ENCODE peak calls at places on chromosomes 5 and 9, in four cellular contexts. O is IMR-90, P is HepG2, H is H1. N is an unnamed sample.

GRCh38 chr9:536597-537511 is 304.6 kb upstream of the DMRT1 start:
- DNase-seq in H (no peak), O (no peak), P (no peak), N (no peak)

GRCh38 chr5:179403426-179404147 is 58.3 kb upstream of the ADAMTS2 start:
- DNase-seq in H (no peak), P (no peak), O (no peak), N (no peak)

GRCh38 chr9:105608685-105609598 is 51.0 kb downstream of the FKTN start:
- DNase-seq in H (no peak), P (peak; percentile 50), O (peak; percentile 59), N (peak; percentile 48)

GRCh38 chr9:83431470-83432060 is 106.6 kb downstream of the FRMD3 start:
- DNase-seq in O (no peak), H (no peak), P (peak; percentile 64), N (no peak)

GRCh38 chr9:19470567-19470966 is 61.8 kb downstream of the ACER2 start:
- DNase-seq in O (no peak), H (no peak), P (no peak), N (no peak)

GRCh38 chr9:78725565-78725964 is 428.6 kb downstream of the PSAT1 start:
- DNase-seq in H (no peak), P (no peak), O (no peak), N (no peak)

GRCh38 chr5:58069846-58070245 is 390.0 kb downstream of the PLK2 start:
- DNase-seq in O (no peak), P (no peak), H (no peak), N (no peak)

GRCh38 chr5:140794594-140795258 is at the start of gene PCDHA2:
- DNase-seq in H (no peak), O (no peak), P (no peak), N (no peak)

GRCh38 chr5:369151-369939 is 47.8 kb downstream of the AHRR start:
- DNase-seq in O (peak; percentile 63), H (no peak), P (no peak), N (no peak)

GRCh38 chr9:36144322-36145206 is 8.0 kb downstream of the GLIPR2 start:
- DNase-seq in O (no peak), H (no peak), P (peak; percentile 20), N (no peak)

GRCh38 chr5:18281947-18282557 is 647.8 kb downstream of the TAF11L14 start:
- DNase-seq in O (peak; percentile 62), H (no peak), P (peak; percentile 17), N (no peak)

GRCh38 chr5:16805478-16805877 is 130.6 kb downstream of the MYO10 start:
- DNase-seq in P (no peak), O (no peak), H (no peak), N (no peak)
- TF ChIP-seq CEBPB in P (no peak), O (no peak), H (no peak), N (no peak)

DNA sequence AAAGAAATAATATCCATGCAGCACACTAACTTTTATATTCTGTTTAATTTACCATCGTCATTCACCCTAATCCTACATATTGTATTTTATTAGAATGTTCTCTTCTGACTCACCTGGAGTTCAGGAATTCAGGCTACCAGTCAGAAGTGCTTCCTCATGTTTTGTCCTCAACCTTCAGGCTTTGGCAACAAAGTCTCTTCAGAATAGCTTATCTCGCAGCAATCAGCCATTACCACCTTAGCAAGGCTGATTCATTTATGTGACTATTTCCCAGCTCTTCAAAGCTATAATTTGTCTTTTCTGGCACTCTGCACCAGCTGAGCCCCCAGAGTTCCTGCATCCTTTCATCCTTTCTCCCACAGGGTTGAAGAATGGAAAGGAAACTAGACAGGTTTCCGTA is 365.5 kb upstream of the CDH18 start:
- DNase-seq in O (no peak), P (no peak), H (no peak), N (no peak)
- TF ChIP-seq CEBPB in O (no peak), P (no peak), H (no peak), N (no peak)

GRCh38 chr5:133229931-133230664 is 178.3 kb downstream of the HSPA4 start:
- DNase-seq in H (no peak), O (peak; percentile 18), P (no peak), N (no peak)
- TF ChIP-seq CEBPB in H (no peak), O (no peak), P (no peak), N (no peak)

DNA sequence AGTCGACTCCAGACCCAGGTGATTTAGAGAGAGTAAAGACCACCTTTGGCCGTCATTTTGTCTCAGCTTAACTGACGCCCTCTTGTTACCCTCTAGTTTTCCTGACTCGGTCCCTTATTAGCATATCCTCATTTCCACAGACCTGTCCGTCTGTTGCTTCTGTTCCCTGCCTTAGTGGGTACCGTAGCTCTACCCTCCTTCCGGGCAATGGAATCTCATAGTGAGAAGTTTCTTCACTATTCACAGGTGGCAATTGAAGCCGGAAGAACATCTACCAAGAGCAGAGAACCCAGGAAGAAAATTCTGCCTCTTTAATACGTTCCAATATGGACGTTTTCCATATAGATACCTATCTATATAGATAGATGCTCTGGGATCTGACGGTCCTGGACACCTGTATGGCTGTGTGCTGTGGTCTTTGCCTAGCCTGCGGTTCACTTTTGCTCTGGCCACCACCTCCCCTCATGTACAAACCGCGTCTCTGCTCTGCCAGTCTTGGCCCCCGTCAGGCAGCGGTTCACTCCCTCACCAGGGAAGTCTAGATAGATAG is 652 bp upstream of the TMEM161B start:
- DNase-seq in P (peak; percentile 6), H (no peak), O (peak; percentile 16), N (no peak)
- TF ChIP-seq CEBPB in P (no peak), H (no peak), O (no peak), N (no peak)

DNA sequence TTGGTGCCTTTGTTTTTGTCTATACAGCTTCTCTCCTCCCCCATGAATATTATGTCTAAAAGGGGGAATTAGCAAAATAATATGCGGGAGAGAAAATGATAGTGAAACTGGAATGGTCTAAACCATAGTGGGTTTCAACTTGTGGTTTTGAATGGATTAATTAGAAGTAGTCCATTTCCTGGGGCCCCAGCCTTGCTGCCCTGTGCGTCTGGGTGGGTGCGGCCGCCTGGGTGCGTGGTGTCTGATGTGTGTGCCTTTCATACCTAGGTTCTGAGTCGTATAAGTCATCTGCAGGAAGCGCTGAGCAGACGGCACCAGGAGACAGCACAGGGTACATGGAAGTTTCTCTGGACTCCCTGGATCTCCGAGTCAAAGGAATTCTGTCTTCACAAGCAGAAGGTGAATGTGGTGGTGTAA is 120.0 kb upstream of the CACNA1B start:
- DNase-seq in H (no peak), P (no peak), O (peak; percentile 86), N (peak; percentile 19)
- TF ChIP-seq CEBPB in H (no peak), P (no peak), O (no peak), N (no peak)

DNA sequence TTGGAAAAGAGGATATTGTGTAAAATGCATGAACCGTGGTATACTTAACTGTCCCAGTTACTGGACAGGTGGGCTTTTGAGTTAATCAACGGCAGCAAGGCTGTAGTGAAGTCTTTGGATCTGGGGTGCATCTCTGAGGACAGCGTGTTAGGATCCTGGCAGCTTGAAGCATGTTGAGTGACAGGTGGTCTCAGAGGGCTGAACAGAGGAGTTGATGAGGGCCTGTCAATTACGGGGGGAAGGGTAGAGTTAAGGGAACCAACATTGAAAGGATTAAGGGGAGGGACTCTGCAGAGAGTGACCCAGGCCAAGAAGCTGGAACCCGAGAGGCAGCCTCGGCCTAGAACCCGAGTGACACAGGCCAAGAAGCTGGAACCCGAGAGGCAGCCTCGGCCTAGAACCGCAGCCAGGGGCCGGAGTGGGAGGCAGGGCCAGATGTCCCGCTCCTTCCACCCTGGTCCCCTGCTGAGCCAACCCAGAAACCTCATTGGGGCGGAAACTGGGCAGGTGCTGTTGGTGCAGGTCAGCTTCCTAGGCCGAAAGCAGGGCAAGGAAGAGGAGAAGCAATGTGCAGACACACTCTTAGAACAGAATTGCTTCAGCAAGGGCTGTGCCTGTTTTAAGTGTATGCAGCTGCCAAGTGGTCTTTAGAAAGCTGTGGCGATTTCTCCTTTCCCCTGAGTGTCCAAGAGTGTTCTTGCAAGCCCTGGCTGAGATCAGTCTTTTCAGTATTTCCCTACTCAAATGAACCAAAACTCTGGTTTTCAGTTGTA is 62.0 kb downstream of the ANKRD33B start:
- DNase-seq in H (no peak), O (no peak), P (no peak), N (no peak)
- TF ChIP-seq CEBPB in H (no peak), O (no peak), P (no peak), N (no peak)

DNA sequence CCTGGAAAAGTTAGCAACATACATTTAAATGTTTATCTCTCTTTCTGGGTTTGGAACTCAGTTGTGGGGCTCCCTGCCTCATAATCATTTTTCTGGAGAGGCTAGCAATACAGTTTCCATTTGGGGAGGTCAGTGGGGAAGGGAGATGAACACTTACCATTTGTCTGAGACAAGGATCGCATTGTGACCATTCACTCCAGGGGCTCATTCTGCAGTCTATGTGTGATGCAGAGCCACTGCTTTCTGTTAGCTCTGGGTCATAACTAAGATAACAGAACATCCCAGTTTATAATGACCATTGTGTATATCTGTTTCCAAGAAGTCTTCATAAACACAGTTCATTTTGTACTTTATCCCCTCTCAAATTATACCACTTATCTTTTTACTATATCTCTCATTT is 22.4 kb downstream of the C9 start:
- DNase-seq in H (no peak), P (no peak), O (no peak), N (no peak)
- TF ChIP-seq CEBPB in H (no peak), P (no peak), O (no peak), N (no peak)

GRCh38 chr5:1728846-1729245 is 70.8 kb downstream of the MRPL36 start:
- DNase-seq in P (no peak), O (no peak), H (no peak), N (no peak)
- TF ChIP-seq CEBPB in P (no peak), O (no peak), H (no peak), N (no peak)

GRCh38 chr9:120177121-120177520 is 402.8 kb downstream of the CDK5RAP2 start:
- DNase-seq in P (no peak), H (no peak), O (no peak), N (no peak)

GRCh38 chr9:120175031-120175430 is 404.9 kb downstream of the CDK5RAP2 start:
- DNase-seq in O (no peak), H (no peak), P (no peak), N (no peak)
- TF ChIP-seq CEBPB in O (no peak), H (no peak), P (no peak), N (no peak)

DNA sequence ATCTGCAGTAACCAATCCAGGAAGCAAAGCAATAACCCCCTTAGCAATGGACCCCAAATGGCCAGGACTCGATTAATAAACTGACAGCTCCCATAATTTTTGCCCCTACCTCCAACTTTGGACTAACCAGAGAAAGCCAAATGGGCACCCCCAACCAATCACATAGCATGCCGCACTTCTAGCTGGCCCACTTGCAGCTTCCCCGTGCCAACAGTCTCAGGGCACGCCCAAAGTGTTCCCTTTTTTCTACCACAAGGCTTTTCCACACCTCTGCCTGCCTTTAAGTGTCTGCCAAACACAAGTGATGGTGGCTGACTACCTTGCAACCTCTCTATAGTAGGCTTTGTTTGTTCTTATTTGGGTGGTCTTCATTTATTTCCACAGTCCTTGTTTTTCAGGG is 89.0 kb downstream of the THBS4 start:
- DNase-seq in H (no peak), O (no peak), P (no peak), N (no peak)
- TF ChIP-seq CEBPB in H (no peak), O (no peak), P (no peak), N (no peak)